ENCODE peak calls at places on chromosomes 12 and 14, in seven cellular contexts. E, S, C, A, Q, X and D are unnamed samples.

GRCh38 chr12:32605326-32606095 is 73.6 kb upstream of the DNM1L start:
- DNase-seq in E (no peak), S (no peak), C (no peak), A (no peak), Q (no peak), X (no peak), D (peak)

GRCh38 chr14:75254901-75255300 is 23.7 kb upstream of the FOS start:
- DNase-seq in E (no peak), S (no peak), C (no peak), A (no peak), Q (no peak), X (no peak), D (peak)

GRCh38 chr14:55114720-55115119 is 14.3 kb upstream of the LGALS3 start:
- DNase-seq in E (no peak), S (no peak), C (no peak), A (no peak), Q (no peak), X (no peak), D (no peak)

GRCh38 chr12:109871678-109872314 is 8.5 kb downstream of the GLTP start:
- DNase-seq in E (no peak), S (no peak), C (no peak), A (peak), Q (no peak), X (peak), D (no peak)

GRCh38 chr12:123057505-123058265 is 77.2 kb downstream of the ARL6IP4 start:
- DNase-seq in E (no peak), S (no peak), C (no peak), A (no peak), Q (no peak), X (no peak), D (no peak)

GRCh38 chr12:13170892-13171490 is 25.5 kb upstream of the EMP1 start:
- DNase-seq in E (peak), S (no peak), C (no peak), A (peak), Q (no peak), X (no peak), D (no peak)

GRCh38 chr14:23379331-23380196 is 2.7 kb downstream of the CMTM5 start:
- DNase-seq in E (peak), S (peak), C (peak), A (peak), Q (peak), X (peak), D (peak)

GRCh38 chr12:42981379-42981778 is 391.8 kb upstream of the PRICKLE1 start:
- DNase-seq in E (no peak), S (no peak), C (no peak), A (peak), Q (no peak), X (no peak), D (peak)

GRCh38 chr14:83463500-83464098 is 1929.9 kb upstream of the SEL1L start:
- DNase-seq in E (peak), S (peak), C (peak), A (peak), Q (no peak), X (peak), D (peak)

GRCh38 chr12:49105504-49106120 is 5.0 kb downstream of the LMBR1L start:
- DNase-seq in E (no peak), S (no peak), C (no peak), A (no peak), Q (no peak), X (no peak), D (no peak)

GRCh38 chr14:69501362-69501964 is 16.9 kb downstream of the PLEKHD1 start:
- DNase-seq in E (no peak), S (no peak), C (no peak), A (peak), Q (no peak), X (no peak), D (no peak)

GRCh38 chr12:88577537-88577936 is 2.7 kb downstream of the KITLG start:
- DNase-seq in E (no peak), S (no peak), C (no peak), A (no peak), Q (no peak), X (no peak), D (peak)

GRCh38 chr14:81452341-81452740 is 52.2 kb upstream of the STON2 start:
- DNase-seq in E (no peak), S (no peak), C (no peak), A (no peak), Q (no peak), X (no peak), D (no peak)

GRCh38 chr14:81454572-81455218 is 54.6 kb upstream of the STON2 start:
- DNase-seq in E (no peak), S (no peak), C (no peak), A (no peak), Q (no peak), X (no peak), D (no peak)

GRCh38 chr14:81453166-81453766 is 53.1 kb upstream of the STON2 start:
- DNase-seq in E (peak), S (peak), C (peak), A (peak), Q (no peak), X (peak), D (peak)

GRCh38 chr14:81450976-81451375 is 50.9 kb upstream of the STON2 start:
- DNase-seq in E (no peak), S (no peak), C (no peak), A (no peak), Q (no peak), X (no peak), D (no peak)

DNA sequence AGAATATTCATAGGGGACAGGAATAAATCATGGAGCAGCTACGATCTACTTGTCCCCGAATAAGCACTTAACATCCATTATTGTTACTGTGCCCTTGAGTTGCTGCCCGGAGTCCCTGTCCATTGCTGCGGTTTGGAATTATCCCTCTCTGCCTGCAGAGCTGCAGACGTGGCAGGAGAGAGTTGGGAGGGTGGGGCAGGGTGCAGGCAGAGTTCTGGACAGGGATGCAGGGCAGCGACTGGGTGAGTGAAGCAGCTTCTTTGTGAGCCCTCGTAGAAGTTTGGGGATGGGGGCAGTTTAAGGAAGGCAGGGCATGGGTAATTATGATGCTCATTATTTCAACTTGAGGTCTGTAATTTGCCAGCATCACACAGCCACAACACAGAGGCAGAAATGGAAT is 52.6 kb upstream of the STON2 start:
- DNase-seq in E (no peak), S (no peak), C (no peak), A (no peak), Q (no peak), X (no peak), D (no peak)
- H3K4me3 ChIP-seq in E (no peak), S (peak), C (no peak), A (no peak), Q (no peak), X (no peak), D (no peak)

DNA sequence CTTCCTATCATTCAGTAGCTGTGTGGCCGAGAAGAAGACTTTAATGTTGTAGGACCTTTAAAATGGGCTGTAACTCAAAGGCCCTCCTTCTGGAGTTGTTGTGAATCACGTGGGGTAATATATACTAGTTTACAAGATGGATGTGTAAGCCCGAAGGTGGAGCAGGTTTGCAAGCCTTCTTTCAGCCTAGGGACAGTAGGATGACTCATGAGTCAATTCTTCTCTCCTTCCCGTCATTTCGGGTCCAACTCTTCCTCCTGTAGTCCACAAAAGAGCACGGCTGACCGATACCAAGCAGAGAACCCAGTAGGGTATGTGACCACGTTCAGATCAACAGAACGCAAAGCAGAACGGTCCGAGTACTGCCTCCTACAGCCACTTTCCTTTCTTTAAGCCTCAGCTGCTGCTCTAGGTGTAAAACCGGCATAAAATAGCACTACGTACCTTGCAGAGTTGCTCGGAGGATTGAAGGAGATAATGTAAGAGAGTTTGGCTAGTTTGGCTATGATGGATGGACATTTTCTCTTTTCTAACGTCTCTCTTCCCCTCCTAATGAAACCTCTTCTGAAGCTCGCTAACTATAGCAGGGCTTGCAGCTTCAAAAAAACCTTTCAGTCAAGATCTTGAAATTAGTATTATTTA is 1.3 kb upstream of the RASSF3 start:
- DNase-seq in E (peak), S (peak), C (peak), A (peak), Q (no peak), X (no peak), D (peak)
- H3K4me3 ChIP-seq in E (peak), S (peak), C (peak), A (peak), Q (peak), X (peak), D (peak)

GRCh38 chr12:52007158-52007921 is 594 bp downstream of the TAMALIN start:
- DNase-seq in E (no peak), S (no peak), C (no peak), A (no peak), Q (no peak), X (peak), D (no peak)

GRCh38 chr12:52007982-52008510 is 1.3 kb downstream of the TAMALIN start:
- DNase-seq in E (no peak), S (no peak), C (no peak), A (no peak), Q (no peak), X (no peak), D (no peak)

GRCh38 chr12:52005218-52005902 is 1.4 kb upstream of the TAMALIN start:
- DNase-seq in E (no peak), S (no peak), C (no peak), A (no peak), Q (no peak), X (no peak), D (no peak)

GRCh38 chr12:52005903-52006703 is 643 bp upstream of the TAMALIN start:
- DNase-seq in E (no peak), S (no peak), C (peak), A (no peak), Q (no peak), X (peak), D (peak)

GRCh38 chr12:52006726-52007157 is at the start of gene TAMALIN:
- DNase-seq in E (no peak), S (peak), C (no peak), A (peak), Q (no peak), X (peak), D (peak)
- H3K4me3 ChIP-seq in E (peak), S (peak), C (peak), A (peak), Q (no peak), X (peak), D (peak)

GRCh38 chr12:2879853-2880252 is 2.8 kb downstream of the RHNO1 start:
- DNase-seq in E (no peak), S (no peak), C (no peak), A (no peak), Q (no peak), X (no peak), D (no peak)
- H3K4me3 ChIP-seq in E (no peak), S (no peak), C (no peak), A (no peak), Q (no peak), X (no peak), D (no peak)

DNA sequence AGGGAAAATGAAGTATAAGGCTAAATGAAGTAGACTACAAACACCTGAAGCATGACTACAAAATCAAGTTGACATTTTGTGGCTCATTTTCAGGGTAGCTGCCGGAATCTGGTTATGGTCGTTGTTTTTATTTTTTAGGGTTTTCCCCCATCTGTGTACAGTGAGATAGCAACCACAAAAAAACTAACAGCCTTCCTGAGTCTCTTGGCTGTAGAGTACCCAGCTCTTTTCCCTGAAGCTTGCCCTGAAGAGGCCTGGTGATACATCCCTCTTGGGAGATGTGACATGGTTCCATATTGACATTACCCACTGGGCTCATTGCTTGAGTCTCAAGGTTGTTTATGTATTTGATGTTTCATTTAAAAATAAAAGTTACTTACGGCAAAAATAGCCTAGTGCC is 424.0 kb downstream of the ZFP36L1 start:
- DNase-seq in E (no peak), S (no peak), C (peak), A (no peak), Q (no peak), X (no peak), D (no peak)
- H3K4me3 ChIP-seq in E (no peak), S (no peak), C (no peak), A (no peak), Q (no peak), X (no peak), D (no peak)

DNA sequence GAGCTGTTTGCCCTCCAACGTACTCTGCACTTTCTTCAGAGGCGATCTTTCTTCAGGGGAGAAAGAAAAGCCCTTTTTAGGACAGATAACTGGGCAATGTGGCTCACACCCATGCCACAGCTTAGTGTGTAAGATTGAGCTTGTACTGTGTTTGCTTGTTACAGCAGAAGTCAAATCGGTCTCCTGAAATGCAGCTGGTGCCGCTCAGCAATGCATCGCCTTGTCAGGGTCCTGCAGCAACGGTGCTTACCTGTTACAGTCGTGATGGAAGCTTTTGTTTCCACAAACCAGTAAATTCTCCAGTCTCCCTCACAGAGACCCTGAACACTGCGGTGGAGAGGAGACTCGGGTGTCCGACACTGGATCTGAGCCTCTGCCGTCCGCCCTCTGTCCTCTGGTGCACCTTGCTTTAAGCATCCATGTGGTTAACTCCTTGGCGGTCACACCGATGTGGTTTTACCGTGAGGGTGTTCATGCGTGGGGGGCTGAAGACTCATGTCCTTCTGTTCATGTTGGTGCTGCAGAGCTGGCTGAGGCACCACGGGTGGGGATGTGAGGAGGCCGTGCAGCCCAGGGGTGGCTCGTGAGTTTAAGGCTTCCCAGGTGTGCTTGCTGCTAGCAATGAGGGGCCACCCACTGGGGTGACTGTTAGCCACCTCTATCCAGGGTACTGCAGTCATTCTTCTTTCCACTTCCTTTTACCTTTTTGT is 47.3 kb downstream of the FBXL14 start:
- DNase-seq in E (no peak), S (no peak), C (no peak), A (no peak), Q (no peak), X (no peak), D (no peak)
- H3K4me3 ChIP-seq in E (no peak), S (no peak), C (no peak), A (no peak), Q (no peak), X (no peak), D (no peak)

DNA sequence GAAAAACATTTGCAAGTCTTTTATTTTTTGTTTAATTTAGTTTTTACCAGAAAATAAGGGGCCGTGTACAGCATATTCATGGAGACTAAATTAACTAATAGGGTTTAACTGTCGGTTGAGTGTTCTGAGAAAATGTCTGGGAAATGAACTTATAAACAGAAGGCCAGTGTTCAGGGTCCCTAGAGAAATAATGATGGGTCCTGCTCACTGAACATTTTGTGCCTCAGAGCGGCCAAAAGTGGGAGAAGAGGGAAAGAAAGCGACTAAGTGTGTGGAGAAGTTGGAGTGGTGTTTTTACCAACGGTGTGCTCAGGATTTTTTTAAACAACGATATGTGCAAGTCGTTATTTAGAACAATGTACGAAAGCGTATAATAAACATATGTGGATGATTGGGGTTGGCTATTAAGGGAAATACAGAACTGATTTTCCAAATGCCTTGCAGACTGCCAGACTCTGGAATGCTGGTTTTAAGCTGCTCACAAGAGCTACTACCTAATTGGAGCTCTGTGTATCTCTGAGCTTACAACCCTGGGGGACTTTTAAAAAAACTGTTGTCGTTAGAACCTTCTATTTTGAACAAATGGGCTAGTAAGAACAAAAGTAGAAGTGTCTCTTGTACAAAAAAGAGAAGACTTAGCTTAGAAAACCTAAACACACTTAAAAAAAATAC is 166.6 kb downstream of the SLC38A4 start:
- DNase-seq in E (no peak), S (no peak), C (no peak), A (peak), Q (no peak), X (no peak), D (peak)
- H3K4me3 ChIP-seq in E (no peak), S (no peak), C (no peak), A (peak), Q (no peak), X (no peak), D (no peak)

GRCh38 chr12:132529156-132529839 is 39.3 kb downstream of the FBRSL1 start:
- DNase-seq in E (no peak), S (no peak), C (no peak), A (no peak), Q (no peak), X (no peak), D (no peak)
- H3K4me3 ChIP-seq in E (no peak), S (no peak), C (no peak), A (no peak), Q (no peak), X (no peak), D (no peak)

GRCh38 chr12:121288158-121288848 is 8.2 kb downstream of the CAMKK2 start:
- DNase-seq in E (no peak), S (no peak), C (no peak), A (no peak), Q (no peak), X (no peak), D (peak)
- H3K4me3 ChIP-seq in E (no peak), S (no peak), C (no peak), A (no peak), Q (no peak), X (no peak), D (no peak)